ENCODE peak calls at places on chromosomes 12 and 14, in nine cellular contexts. J is suprapubic skin, E is stomach, M is H1, A is upper lobe of left lung, B is esophagus muscularis mucosa, N is sigmoid colon, D is K562, O is HepG2. K is an unnamed sample. For H3K36me3, the result is how much of the 10 kb centered on the place peaks cover.

GRCh38 chr12:83040339-83040738 is 353.6 kb downstream of the TMTC2 start:
- DNase-seq in O (no peak), J (no peak), B (no peak), E (no peak), N (peak), A (no peak), D (no peak), M (no peak), K (no peak)

GRCh38 chr12:6867407-6868210 is at the start of gene TPI1:
- DNase-seq in B (peak), E (peak), O (peak), J (no peak), N (peak), A (peak), D (peak), M (peak), K (peak)

GRCh38 chr14:63508033-63508432 is 35.1 kb downstream of the PPP2R5E start:
- DNase-seq in J (no peak), O (peak), B (no peak), N (no peak), A (peak), E (no peak), D (no peak), M (no peak), K (no peak)

GRCh38 chr12:31035226-31035625 is 38.4 kb upstream of the DDX11 start:
- DNase-seq in O (no peak), A (no peak), B (peak), D (no peak), N (no peak), M (no peak), E (no peak), J (no peak), K (no peak)

GRCh38 chr12:88957358-88957757 is 377.1 kb upstream of the KITLG start:
- DNase-seq in N (no peak), O (no peak), E (no peak), D (no peak), A (no peak), M (no peak), B (no peak), J (no peak), K (no peak)

GRCh38 chr12:49533331-49533730 is 5.5 kb upstream of the KCNH3 start:
- DNase-seq in J (no peak), B (no peak), M (no peak), A (no peak), D (no peak), O (no peak), E (peak), N (peak), K (no peak)

GRCh38 chr12:13534645-13535398 is 338.3 kb downstream of the EMP1 start:
- DNase-seq in M (peak), N (peak), O (peak), B (no peak), J (peak), A (peak), D (peak), E (peak), K (peak)

GRCh38 chr12:10855807-10856206 is 6.5 kb upstream of the PRR4 start:
- DNase-seq in A (no peak), J (no peak), O (no peak), D (no peak), E (no peak), B (no peak), N (no peak), M (no peak), K (no peak)

GRCh38 chr12:211142-211465 is 2.9 kb downstream of the SLC6A12 start:
- DNase-seq in N (no peak), A (no peak), O (no peak), D (no peak), M (no peak), J (no peak), B (no peak), E (no peak), K (no peak)

GRCh38 chr14:105072381-105072861 is 7.2 kb upstream of the GPR132 start:
- DNase-seq in J (no peak), M (no peak), B (no peak), N (no peak), A (no peak), O (no peak), D (no peak), E (no peak), K (no peak)

GRCh38 chr12:44584625-44585024 is 291.5 kb downstream of the NELL2 start:
- DNase-seq in M (no peak), O (no peak), A (no peak), D (no peak), E (no peak), J (no peak), N (no peak), B (no peak), K (no peak)

GRCh38 chr12:26275313-26276257 is 80.2 kb downstream of the SSPN start:
- DNase-seq in D (no peak), O (peak), N (no peak), E (no peak), A (no peak), J (no peak), M (no peak), B (no peak), K (no peak)

GRCh38 chr12:109946505-109946904 is 46.4 kb downstream of the TCHP start:
- DNase-seq in M (no peak), B (no peak), E (no peak), D (no peak), A (peak), O (no peak), N (no peak), J (no peak), K (no peak)

DNA sequence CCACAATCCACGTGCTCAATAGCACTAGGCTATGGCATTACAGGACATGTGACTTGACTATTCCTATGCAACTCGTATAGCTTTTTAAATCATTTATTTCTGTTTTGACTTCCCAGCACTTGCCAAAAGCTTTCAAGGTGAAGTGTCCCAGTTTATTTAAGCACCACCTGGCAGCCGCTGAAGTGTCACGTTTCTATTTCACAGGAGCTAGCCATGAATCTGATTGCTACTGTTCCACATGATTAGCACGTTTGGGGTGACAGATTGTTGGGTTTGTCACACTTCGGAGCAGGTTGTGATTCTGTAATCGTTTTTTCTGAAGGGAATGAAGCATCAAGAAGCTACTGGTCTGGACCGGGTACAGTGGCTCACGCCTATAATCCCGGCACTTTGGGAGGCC is 39.9 kb upstream of the BICDL1 start:
- DNase-seq in A (peak), O (no peak), D (no peak), B (no peak), N (no peak), E (peak), M (no peak), J (no peak), K (no peak)
- TF ChIP-seq EP300 in A (no peak), O (no peak), D (no peak), B (no peak), N (no peak), E (no peak), M (no peak), J (no peak), K (no peak)

GRCh38 chr14:77470192-77470870 is 12.4 kb downstream of the AHSA1 start:
- DNase-seq in M (no peak), A (no peak), N (no peak), O (no peak), D (no peak), J (no peak), E (no peak), B (no peak), K (peak)
- H3K36me3 ChIP-seq in M (under half), A (under half), N (under half), O (under half), D (under half), J (under half), E (under half), B (under half), K (under half)

GRCh38 chr14:35418093-35418492 is 13.5 kb upstream of the NFKBIA start:
- DNase-seq in J (no peak), O (no peak), N (no peak), B (no peak), E (no peak), D (no peak), M (no peak), A (no peak), K (no peak)

GRCh38 chr14:35416108-35416750 is 11.7 kb upstream of the NFKBIA start:
- DNase-seq in M (no peak), D (no peak), B (no peak), E (no peak), J (no peak), O (no peak), N (no peak), A (no peak), K (peak)

GRCh38 chr14:35420036-35420811 is 15.7 kb upstream of the NFKBIA start:
- DNase-seq in E (no peak), B (no peak), O (no peak), N (no peak), A (no peak), D (no peak), J (no peak), M (no peak), K (no peak)

GRCh38 chr14:35423621-35424020 is 19.1 kb upstream of the NFKBIA start:
- DNase-seq in M (no peak), B (no peak), D (no peak), O (no peak), J (no peak), A (no peak), N (no peak), E (no peak), K (no peak)

GRCh38 chr14:35419429-35419841 is 14.9 kb upstream of the NFKBIA start:
- DNase-seq in M (no peak), E (no peak), B (no peak), O (peak), J (no peak), D (no peak), N (no peak), A (no peak), K (no peak)
- TF ChIP-seq POLR2AphosphoS5 in M (no peak), E (no peak), B (no peak), O (no peak), J (no peak), D (no peak), N (no peak), A (no peak), K (no peak)

GRCh38 chr14:69500736-69501135 is 16.2 kb downstream of the PLEKHD1 start:
- DNase-seq in A (no peak), O (no peak), N (no peak), E (no peak), D (no peak), J (no peak), B (no peak), M (no peak), K (no peak)

GRCh38 chr14:69495341-69495921 is 10.9 kb downstream of the PLEKHD1 start:
- DNase-seq in N (no peak), D (no peak), M (no peak), A (no peak), O (no peak), J (no peak), E (no peak), B (no peak), K (no peak)

GRCh38 chr14:69499436-69499835 is 14.9 kb downstream of the PLEKHD1 start:
- DNase-seq in A (no peak), M (no peak), O (no peak), E (no peak), B (no peak), N (no peak), D (no peak), J (no peak), K (no peak)

GRCh38 chr14:69501362-69501964 is 16.9 kb downstream of the PLEKHD1 start:
- DNase-seq in J (no peak), M (no peak), B (no peak), O (no peak), D (no peak), A (peak), N (no peak), E (no peak), K (no peak)

DNA sequence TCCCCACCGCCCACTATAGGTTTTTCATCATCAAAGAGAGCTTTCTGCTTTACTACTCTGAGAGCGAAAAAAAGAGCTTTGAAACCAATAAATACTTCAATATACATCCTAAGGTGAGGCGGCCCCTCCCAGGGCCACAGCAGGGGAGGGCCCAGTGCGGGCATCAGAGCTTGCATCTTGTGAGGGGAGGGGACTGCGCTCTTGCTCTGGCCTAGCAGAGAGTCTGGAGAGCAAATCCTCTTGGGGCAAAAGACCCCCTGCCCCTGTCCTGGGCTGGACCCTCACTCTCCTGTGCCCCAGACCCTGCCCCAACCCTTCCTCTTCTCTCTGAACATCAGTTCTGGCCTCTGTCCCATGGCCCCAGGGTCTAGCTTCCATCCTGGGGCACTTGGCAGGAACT is 15.6 kb downstream of the PLEKHD1 start:
- DNase-seq in M (no peak), D (no peak), A (no peak), B (no peak), J (no peak), O (no peak), E (no peak), N (no peak), K (no peak)
- TF ChIP-seq EP300 in M (no peak), D (no peak), A (no peak), B (no peak), J (no peak), O (no peak), E (no peak), N (no peak), K (no peak)

DNA sequence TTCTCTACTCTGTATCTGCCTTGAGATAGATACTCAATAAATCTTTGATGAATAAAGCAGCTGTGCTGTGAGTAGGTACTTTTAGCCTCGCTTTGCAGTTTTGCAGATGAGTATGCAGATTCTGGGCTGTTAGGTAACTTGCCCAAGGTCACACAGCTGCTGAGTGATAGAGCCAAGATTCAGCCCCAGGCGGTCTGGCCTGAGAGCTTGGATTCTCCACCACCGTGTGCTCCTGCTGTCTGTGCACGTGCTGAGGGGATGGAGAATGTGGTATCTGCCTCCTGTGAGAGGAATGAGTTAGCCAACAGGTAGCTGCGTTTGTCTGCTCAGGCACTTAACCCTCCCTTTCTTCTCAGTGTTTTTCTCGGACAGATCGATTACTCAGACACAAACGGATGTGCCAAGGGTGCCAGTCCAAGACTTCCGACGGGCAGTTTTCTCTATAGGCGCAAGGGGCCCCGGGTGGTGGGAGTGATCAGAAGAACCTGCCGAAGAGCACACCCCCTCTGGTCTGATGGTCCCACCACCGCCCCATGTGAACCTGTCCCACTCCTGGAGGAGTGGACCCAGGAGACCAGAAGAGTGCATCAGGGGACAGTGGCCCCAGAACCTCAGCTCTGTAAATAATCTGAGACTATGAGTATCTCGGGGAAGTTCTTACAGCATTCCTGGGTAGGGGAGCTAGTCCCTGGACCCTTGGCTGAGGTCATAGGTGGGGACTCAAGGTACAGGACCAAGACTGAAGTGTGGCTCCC is 6.6 kb upstream of the CSAD start:
- DNase-seq in D (no peak), O (no peak), A (no peak), B (no peak), J (no peak), M (no peak), E (no peak), N (no peak), K (no peak)
- H3K36me3 ChIP-seq in D (half or more), O (under half), A (under half), B (half or more), J (half or more), M (half or more), E (half or more), N (under half), K (under half)

GRCh38 chr12:28851781-28852180 is 297.3 kb upstream of the FAR2 start:
- DNase-seq in M (no peak), N (no peak), J (no peak), A (no peak), E (no peak), O (no peak), B (no peak), D (no peak), K (no peak)
- TF ChIP-seq POLR2AphosphoS5 in M (no peak), N (no peak), J (no peak), A (no peak), E (no peak), O (no peak), B (no peak), D (no peak), K (no peak)

GRCh38 chr14:65169351-65169750 is 67.0 kb upstream of the MAX start:
- DNase-seq in E (no peak), M (no peak), O (no peak), B (no peak), J (no peak), D (no peak), A (no peak), N (no peak), K (no peak)
- TF ChIP-seq EP300 in E (no peak), M (no peak), O (no peak), B (no peak), J (no peak), D (no peak), A (no peak), N (no peak), K (no peak)

GRCh38 chr14:100587248-100587762 is at the start of gene BEGAIN:
- DNase-seq in N (no peak), E (no peak), J (peak), D (no peak), M (no peak), B (no peak), O (no peak), A (no peak), K (no peak)
- H3K36me3 ChIP-seq in N (under half), E (under half), J (under half), D (under half), M (under half), B (under half), O (under half), A (under half), K (under half)

GRCh38 chr14:100375273-100375962 is 52.3 kb downstream of the SLC25A47 start:
- DNase-seq in N (peak), D (peak), O (peak), M (no peak), E (peak), J (peak), A (peak), B (peak), K (peak)
- TF ChIP-seq POLR2AphosphoS5 in N (peak), D (peak), O (no peak), M (no peak), E (no peak), J (no peak), A (peak), B (peak), K (no peak)

K was measured in transverse colon.